ENCODE peak calls at places on chromosomes 12 and 14, in five cellular contexts. S, C, N, Z and W are unnamed samples.

GRCh38 chr12:130965214-130965613 is 11.5 kb downstream of the ADGRD1 start:
- DNase-seq in S (no peak), C (no peak), N (no peak), Z (no peak), W (no peak)

GRCh38 chr12:2453807-2454177 is 341.0 kb upstream of the FKBP4 start:
- DNase-seq in S (no peak), C (no peak), N (no peak), Z (no peak), W (no peak)

GRCh38 chr14:101365329-101366158 is 195.8 kb upstream of the DIO3 start:
- DNase-seq in S (peak), C (no peak), N (no peak), Z (no peak), W (no peak)

GRCh38 chr14:56870336-56870735 is 60.1 kb upstream of the OTX2 start:
- DNase-seq in S (no peak), C (peak), N (no peak), Z (no peak), W (no peak)

GRCh38 chr14:59177229-59177628 is 11.2 kb upstream of the DAAM1 start:
- DNase-seq in S (no peak), C (no peak), N (no peak), Z (no peak), W (no peak)

GRCh38 chr14:20688167-20688839 is at the start of gene ANG:
- DNase-seq in S (no peak), C (no peak), N (no peak), Z (no peak), W (no peak)

GRCh38 chr14:32821989-32822653 is 116.6 kb upstream of the NPAS3 start:
- DNase-seq in S (no peak), C (no peak), N (no peak), Z (no peak), W (no peak)

GRCh38 chr14:102020058-102020971 is 55.9 kb downstream of the DYNC1H1 start:
- DNase-seq in S (no peak), C (no peak), N (no peak), Z (peak), W (no peak)

GRCh38 chr12:62931481-62931880 is 3.5 kb downstream of the PPM1H start:
- DNase-seq in S (no peak), C (no peak), N (no peak), Z (no peak), W (no peak)

GRCh38 chr14:73457935-73458218 is 469 bp downstream of the NUMB start:
- DNase-seq in S (no peak), C (no peak), N (peak), Z (peak), W (no peak)

GRCh38 chr14:94936901-94937321 is 167.0 kb upstream of the GSC start:
- DNase-seq in S (peak), C (no peak), N (peak), Z (no peak), W (no peak)

GRCh38 chr14:69316449-69317391 is 56.8 kb downstream of the GALNT16 start:
- DNase-seq in S (no peak), C (no peak), N (peak), Z (peak), W (no peak)